ENCODE peak calls at places on chromosomes 13 and 19, in seven cellular contexts. U is HepG2; Z is GM12878; E is vagina; C is BE2C; O is CD8-positive, alpha-beta T cell; K is CD4-positive, CD25-positive, alpha-beta regulatory T cell. A is an unnamed sample.

GRCh38 chr19:46745521-46746280 is at the start of gene FKRP:
- DNase-seq in Z (no peak), E (no peak), C (no peak), U (no peak), O (no peak), K (peak; percentile 32), A (peak; percentile 47)

GRCh38 chr13:21106089-21106488 is 44.7 kb upstream of the LATS2 start:
- DNase-seq in O (no peak), Z (no peak), E (no peak), K (no peak), C (no peak), U (no peak), A (no peak)

GRCh38 chr13:30734434-30734833 is 909 bp upstream of the ALOX5AP start:
- DNase-seq in U (no peak), K (no peak), O (no peak), Z (no peak), C (no peak), E (no peak), A (no peak)

GRCh38 chr19:35643255-35644205 is 2.0 kb downstream of the ETV2 start:
- DNase-seq in U (peak; percentile 77), C (peak; percentile 90), K (peak; percentile 91), E (no peak), O (peak; percentile 70), Z (peak; percentile 59), A (peak; percentile 95)

GRCh38 chr13:25902946-25903345 is 148.9 kb downstream of the SHISA2 start:
- DNase-seq in C (no peak), O (no peak), E (no peak), Z (peak; percentile 55), U (no peak), K (peak; percentile 7), A (no peak)

GRCh38 chr19:47389150-47389556 is 30.2 kb downstream of the MEIS3 start:
- DNase-seq in O (no peak), C (no peak), K (peak; percentile 6), Z (no peak), E (no peak), U (peak; percentile 11), A (no peak)

GRCh38 chr13:111370147-111370546 is 49.7 kb downstream of the TEX29 start:
- DNase-seq in K (no peak), C (no peak), O (no peak), U (no peak), Z (no peak), E (peak; percentile 90), A (no peak)

GRCh38 chr13:96671073-96671472 is 323.2 kb downstream of the OXGR1 start:
- DNase-seq in E (no peak), U (no peak), Z (no peak), K (no peak), O (no peak), C (no peak), A (no peak)

GRCh38 chr13:97491452-97491851 is 57.5 kb downstream of the RAP2A start:
- DNase-seq in C (no peak), E (no peak), K (no peak), U (peak; percentile 80), O (no peak), Z (no peak), A (no peak)

GRCh38 chr19:12872255-12872654 is 9.0 kb downstream of the DNASE2 start:
- DNase-seq in C (no peak), O (no peak), E (no peak), U (no peak), Z (no peak), K (no peak), A (no peak)

GRCh38 chr13:100837611-100838010 is 163.0 kb upstream of the TMTC4 start:
- DNase-seq in O (no peak), U (no peak), K (no peak), E (no peak), C (no peak), Z (no peak), A (no peak)

GRCh38 chr13:77548594-77548993 is 13.1 kb downstream of the SCEL start:
- DNase-seq in O (no peak), U (no peak), C (no peak), K (no peak), E (no peak), Z (no peak), A (no peak)

GRCh38 chr13:113238542-113238941 is 29.1 kb downstream of the CUL4A start:
- DNase-seq in C (no peak), K (peak; percentile 26), U (no peak), Z (no peak), O (no peak), E (no peak), A (no peak)

GRCh38 chr19:35557539-35558399 is 5.7 kb downstream of the ATP4A start:
- DNase-seq in C (peak; percentile 99), Z (no peak), E (no peak), K (peak; percentile 57), U (no peak), O (no peak), A (peak; percentile 98)

GRCh38 chr13:108944760-108945159 is 315.3 kb downstream of the MYO16 start:
- DNase-seq in C (no peak), E (no peak), Z (no peak), K (no peak), U (no peak), O (no peak), A (no peak)

GRCh38 chr19:43814663-43815352 is 12.3 kb upstream of the ZNF283 start:
- DNase-seq in K (no peak), E (no peak), Z (no peak), O (no peak), U (no peak), C (no peak), A (no peak)

GRCh38 chr19:8302734-8303133 is 5.4 kb downstream of the CD320 start:
- DNase-seq in O (no peak), U (no peak), E (no peak), C (no peak), Z (no peak), K (no peak), A (peak; percentile 6)

GRCh38 chr13:40442191-40442590 is 224.2 kb downstream of the FOXO1 start:
- DNase-seq in K (no peak), E (no peak), O (no peak), U (no peak), C (no peak), Z (no peak), A (no peak)

GRCh38 chr13:95154441-95154886 is 146.8 kb downstream of the ABCC4 start:
- DNase-seq in K (no peak), U (no peak), C (no peak), Z (no peak), O (no peak), E (no peak), A (no peak)

GRCh38 chr19:38402967-38403674 is at the start of gene FAM98C:
- DNase-seq in U (peak; percentile 93), K (peak; percentile 99), Z (peak; percentile 76), O (peak; percentile 95), C (peak; percentile 97), E (no peak), A (peak; percentile 98)

GRCh38 chr19:58577581-58578429 is 4.7 kb upstream of the MZF1 start:
- DNase-seq in U (no peak), C (no peak), Z (no peak), K (no peak), E (no peak), O (no peak), A (peak; percentile 6)

GRCh38 chr13:109700176-109700575 is 86.2 kb downstream of the IRS2 start:
- DNase-seq in O (no peak), K (no peak), U (no peak), E (no peak), Z (no peak), C (peak; percentile 94), A (no peak)

GRCh38 chr13:91269237-91269636 is 78.2 kb upstream of the MIR17HG start:
- DNase-seq in K (no peak), O (no peak), E (no peak), Z (no peak), C (no peak), U (no peak), A (no peak)

GRCh38 chr19:3573162-3573857 is 566 bp downstream of the HMG20B start:
- DNase-seq in K (no peak), E (no peak), Z (no peak), O (no peak), C (peak; percentile 46), U (no peak), A (peak; percentile 49)

GRCh38 chr19:7006305-7006704 is 14.9 kb downstream of the MBD3L2B start:
- DNase-seq in Z (no peak), E (no peak), O (no peak), C (peak; percentile 14), K (no peak), U (no peak), A (no peak)

GRCh38 chr13:99403458-99403971 is 96.3 kb upstream of the GPR183 start:
- DNase-seq in U (no peak), E (no peak), K (no peak), O (no peak), Z (no peak), C (no peak), A (no peak)

GRCh38 chr19:7471696-7472620 is 16.9 kb downstream of the PEX11G start:
- DNase-seq in K (no peak), O (no peak), C (no peak), E (no peak), Z (no peak), U (no peak), A (no peak)

GRCh38 chr19:29639086-29639485 is 26.2 kb upstream of the PLEKHF1 start:
- DNase-seq in O (no peak), K (no peak), C (no peak), E (no peak), U (no peak), Z (no peak), A (no peak)

GRCh38 chr13:52162279-52163101 is 3.1 kb upstream of the NEK3 start:
- DNase-seq in U (peak; percentile 97), C (no peak), Z (no peak), K (no peak), O (no peak), E (no peak), A (peak; percentile 88)

GRCh38 chr19:16623066-16623465 is 4.9 kb downstream of the MED26 start:
- DNase-seq in K (no peak), C (no peak), Z (no peak), O (no peak), U (no peak), E (no peak), A (no peak)

GRCh38 chr13:106986687-106987434 is 418.9 kb upstream of the ARGLU1 start:
- DNase-seq in C (no peak), Z (no peak), E (no peak), O (no peak), U (peak; percentile 14), K (no peak), A (no peak)
- H3K4me1 ChIP-seq in C (no peaks in the 10 kb centered on the region), Z (no peaks in the 10 kb centered on the region), E (peaks cover 24% of the 10 kb centered on the region), O (no peaks in the 10 kb centered on the region), U (no peaks in the 10 kb centered on the region), K (no peaks in the 10 kb centered on the region), A (no peaks in the 10 kb centered on the region)

GRCh38 chr19:41866284-41866683 is 6.2 kb downstream of the RPS19 start:
- DNase-seq in K (no peak), U (no peak), C (no peak), O (no peak), Z (no peak), E (no peak), A (no peak)
- H3K4me1 ChIP-seq in K (peaks cover 73% of the 10 kb centered on the region), U (peaks cover 87% of the 10 kb centered on the region), C (no peaks in the 10 kb centered on the region), O (peaks cover 88% of the 10 kb centered on the region), Z (peaks cover 71% of the 10 kb centered on the region), E (peaks cover 68% of the 10 kb centered on the region), A (peaks cover 28% of the 10 kb centered on the region)

GRCh38 chr13:79155883-79156282 is 250.2 kb downstream of the RBM26 start:
- DNase-seq in Z (no peak), K (no peak), E (no peak), U (no peak), O (no peak), C (no peak), A (no peak)
- H3K4me1 ChIP-seq in Z (no peaks in the 10 kb centered on the region), K (no peaks in the 10 kb centered on the region), E (no peaks in the 10 kb centered on the region), U (no peaks in the 10 kb centered on the region), O (no peaks in the 10 kb centered on the region), C (no peaks in the 10 kb centered on the region), A (no peaks in the 10 kb centered on the region)

GRCh38 chr19:5035817-5036732 is 67.2 kb downstream of the KDM4B start:
- DNase-seq in U (no peak), C (no peak), O (no peak), E (no peak), Z (no peak), K (no peak), A (no peak)
- H3K4me1 ChIP-seq in U (peaks cover 10% of the 10 kb centered on the region), C (peaks cover 31% of the 10 kb centered on the region), O (peaks cover 7% of the 10 kb centered on the region), E (peaks cover 62% of the 10 kb centered on the region), Z (peaks cover 4% of the 10 kb centered on the region), K (no peaks in the 10 kb centered on the region), A (peaks cover 3% of the 10 kb centered on the region)

A was measured in HAP-1.